ENCODE peak calls at places on chromosomes 3 and 15, in eight cellular contexts. R is progenitor cell of endocrine pancreas, V is GM10248, G is heart right ventricle, Q is MM.1S, E is astrocyte of the spinal cord, J is IMR-90, K is cardiac muscle cell. Z is an unnamed sample.

GRCh38 chr15:27707216-27707710 is 391.9 kb downstream of the OCA2 start:
- DNase-seq in J (no peak), R (no peak), V (no peak), E (no peak), K (no peak), Q (no peak), G (no peak), Z (no peak)

GRCh38 chr3:180615954-180616353 is 14.0 kb downstream of the TTC14 start:
- DNase-seq in E (no peak), K (no peak), R (no peak), J (no peak), G (no peak), Q (no peak), V (no peak), Z (no peak)

GRCh38 chr15:51536965-51537574 is 85.5 kb downstream of the DMXL2 start:
- DNase-seq in V (peak), G (no peak), E (peak), Q (peak), K (peak), J (peak), R (no peak), Z (peak)

GRCh38 chr3:143237036-143237688 is 117.6 kb downstream of the CHST2 start:
- DNase-seq in Q (no peak), K (peak), V (no peak), E (peak), J (no peak), G (no peak), R (no peak), Z (no peak)

GRCh38 chr3:32488609-32489008 is 14.0 kb downstream of the CMTM6 start:
- DNase-seq in V (no peak), R (no peak), J (no peak), K (peak), Q (no peak), E (no peak), G (no peak), Z (no peak)

GRCh38 chr15:71437919-71438318 is 322.6 kb downstream of the THSD4 start:
- DNase-seq in J (no peak), K (no peak), V (no peak), R (no peak), E (no peak), Q (no peak), G (no peak), Z (peak)

GRCh38 chr3:139309880-139310279 is 33.9 kb upstream of the MRPS22 start:
- DNase-seq in E (peak), J (no peak), Q (no peak), R (no peak), K (peak), V (no peak), G (no peak), Z (no peak)

GRCh38 chr3:105997800-105998526 is 129.2 kb upstream of the CBLB start:
- DNase-seq in G (no peak), K (peak), E (peak), J (peak), V (no peak), Q (no peak), R (no peak), Z (peak)

GRCh38 chr3:45923755-45924154 is 19.5 kb upstream of the CXCR6 start:
- DNase-seq in Q (no peak), V (no peak), K (peak), J (peak), E (peak), G (no peak), R (no peak), Z (no peak)

GRCh38 chr3:2452249-2452648 is 353.6 kb downstream of the CNTN4 start:
- DNase-seq in G (no peak), R (no peak), E (no peak), V (no peak), J (no peak), K (no peak), Q (no peak), Z (no peak)

GRCh38 chr3:181210275-181210674 is 220.7 kb upstream of the DNAJC19 start:
- DNase-seq in V (no peak), Q (peak), G (no peak), J (peak), R (no peak), E (peak), K (peak), Z (no peak)

GRCh38 chr15:25092661-25093060 is 137.9 kb downstream of the SNRPN start:
- DNase-seq in G (no peak), E (peak), R (no peak), Q (no peak), V (no peak), K (no peak), J (peak), Z (no peak)

GRCh38 chr15:45891766-45892165 is 256.9 kb downstream of the SQOR start:
- DNase-seq in V (no peak), Q (no peak), R (no peak), G (no peak), K (no peak), E (no peak), J (no peak), Z (no peak)

GRCh38 chr3:8368598-8368997 is 133.0 kb upstream of the LMCD1 start:
- DNase-seq in K (no peak), R (no peak), Q (no peak), E (no peak), V (no peak), J (no peak), G (no peak), Z (no peak)

GRCh38 chr3:186107148-186108105 is 1.5 kb downstream of the ETV5 start:
- DNase-seq in G (peak), J (peak), Q (peak), K (peak), R (peak), V (peak), E (peak), Z (peak)
- TF ChIP-seq CTCF in G (no peak), J (no peak), Q (peak), K (no peak), R (no peak), V (no peak), E (no peak), Z (no peak)

GRCh38 chr15:56813995-56814394 is 80.7 kb upstream of the ZNF280D start:
- DNase-seq in R (no peak), Q (no peak), K (no peak), E (no peak), G (no peak), V (no peak), J (peak), Z (no peak)
- TF ChIP-seq CTCF in R (no peak), Q (no peak), K (no peak), E (no peak), G (no peak), V (no peak), J (no peak), Z (no peak)

DNA sequence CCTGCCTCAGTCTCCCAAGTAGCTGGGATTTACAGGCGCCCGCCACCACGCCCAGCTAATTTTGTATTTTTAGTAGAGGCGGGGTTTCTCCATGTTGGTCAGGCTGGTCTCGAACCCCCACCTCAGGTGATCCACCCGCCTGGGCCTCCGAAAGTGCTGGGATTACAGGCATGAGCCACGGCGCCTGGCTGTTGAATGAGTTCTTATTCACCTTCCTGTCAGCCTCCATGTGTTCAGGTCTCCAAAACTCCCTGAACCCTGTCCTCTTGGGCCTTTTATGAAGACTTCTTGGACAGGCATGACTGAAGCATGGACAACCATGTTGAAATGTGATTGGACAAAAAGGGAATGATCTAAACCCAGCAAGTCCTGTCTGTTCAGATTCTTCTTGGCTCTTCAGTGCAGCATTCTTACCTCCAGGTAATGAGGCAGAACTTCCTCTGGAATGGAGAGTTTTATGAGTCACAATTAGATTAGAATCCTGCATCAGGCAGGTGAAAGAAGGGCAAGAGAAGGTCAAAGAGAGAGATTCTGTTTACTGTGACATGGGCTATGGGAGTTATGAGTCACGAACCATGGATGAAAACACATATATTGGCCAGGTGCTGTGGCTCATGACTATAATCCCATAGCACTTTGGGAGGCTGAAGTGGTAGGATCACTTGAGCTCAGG is 23.1 kb upstream of the EIF4A2 start:
- DNase-seq in E (no peak), J (no peak), V (no peak), G (no peak), Q (no peak), R (no peak), K (no peak), Z (peak)
- TF ChIP-seq CTCF in E (no peak), J (no peak), V (no peak), G (no peak), Q (no peak), R (no peak), K (no peak), Z (no peak)

DNA sequence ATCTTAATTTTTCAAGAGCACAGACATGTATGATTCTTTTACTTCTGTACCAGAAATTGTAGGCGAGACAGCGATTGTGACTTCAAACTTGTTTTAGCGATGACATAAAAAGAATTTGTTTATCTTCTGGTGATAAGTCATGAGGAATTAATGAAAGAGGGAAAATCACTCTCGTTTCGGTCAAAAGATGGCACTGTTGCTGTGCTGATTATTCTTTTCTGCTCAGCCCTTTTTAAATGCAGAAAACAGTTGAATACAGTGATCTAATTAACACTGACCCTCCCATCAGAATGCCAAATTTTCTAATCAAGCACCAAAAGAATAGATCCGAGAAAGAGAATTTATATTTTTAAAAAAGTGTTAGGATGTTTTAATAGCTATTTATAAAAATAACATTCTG is 52.6 kb downstream of the NSUN3 start:
- DNase-seq in E (peak), R (no peak), J (peak), Q (peak), K (peak), V (no peak), G (no peak), Z (no peak)
- TF ChIP-seq CTCF in E (peak), R (peak), J (peak), Q (peak), K (peak), V (peak), G (peak), Z (no peak)

DNA sequence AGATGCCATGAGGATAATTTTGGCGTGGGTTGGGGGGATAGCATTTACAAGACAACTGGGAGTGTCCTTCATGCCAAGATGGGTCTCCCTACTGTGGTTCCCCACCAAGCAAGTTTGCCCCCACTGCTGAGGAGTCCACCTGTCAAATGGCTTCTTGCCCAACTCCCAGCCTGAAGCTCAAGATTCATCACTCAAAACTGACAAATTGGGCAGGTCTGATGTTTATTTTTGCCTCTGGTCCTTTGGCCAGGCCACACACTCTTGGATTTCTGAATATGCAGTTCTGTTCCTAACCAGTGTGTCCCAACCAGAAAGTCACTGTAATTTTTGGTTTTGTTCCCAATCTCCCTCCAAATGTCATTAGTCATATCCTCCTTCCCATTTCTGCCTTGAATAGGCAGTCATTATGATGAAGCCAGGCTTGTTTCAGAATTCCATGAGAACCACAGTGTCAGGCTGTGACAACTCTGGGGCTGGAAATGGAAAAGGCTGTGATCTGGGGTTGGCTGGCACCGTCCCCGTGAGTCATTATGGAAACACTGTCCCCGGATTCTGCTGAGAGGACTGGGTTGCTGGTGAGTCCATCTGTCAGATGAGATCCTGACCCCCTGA is 29.3 kb upstream of the MEF2A start:
- DNase-seq in Q (no peak), R (no peak), K (peak), V (no peak), E (peak), G (peak), J (peak), Z (no peak)
- TF ChIP-seq CTCF in Q (no peak), R (no peak), K (no peak), V (no peak), E (no peak), G (no peak), J (no peak), Z (no peak)

GRCh38 chr3:197224034-197224444 is 74.4 kb downstream of the DLG1 start:
- DNase-seq in V (peak), R (no peak), Q (peak), E (peak), G (no peak), K (peak), J (peak), Z (peak)
- TF ChIP-seq CTCF in V (peak), R (peak), Q (peak), E (peak), G (peak), K (peak), J (peak), Z (peak)

GRCh38 chr15:58056015-58056414 is 9.5 kb downstream of the ALDH1A2 start:
- DNase-seq in G (no peak), V (no peak), K (no peak), R (no peak), E (no peak), Q (no peak), J (no peak), Z (no peak)
- TF ChIP-seq CTCF in G (no peak), V (no peak), K (peak), R (peak), E (peak), Q (no peak), J (no peak), Z (peak)

GRCh38 chr15:42324308-42324707 is 35.0 kb upstream of the CAPN3 start:
- DNase-seq in V (no peak), G (no peak), K (no peak), R (no peak), J (peak), E (no peak), Q (no peak), Z (no peak)

GRCh38 chr15:42314818-42315217 is 41.6 kb upstream of the TMEM87A start:
- DNase-seq in R (no peak), K (no peak), V (no peak), E (no peak), J (no peak), Q (no peak), G (no peak), Z (no peak)

GRCh38 chr15:42313463-42313862 is 40.2 kb upstream of the TMEM87A start:
- DNase-seq in G (no peak), Q (no peak), V (no peak), E (no peak), R (no peak), K (no peak), J (no peak), Z (no peak)

GRCh38 chr15:42315435-42316020 is 42.3 kb upstream of the TMEM87A start:
- DNase-seq in R (no peak), V (no peak), E (no peak), Q (no peak), J (no peak), G (no peak), K (no peak), Z (no peak)

GRCh38 chr15:42319206-42319605 is 40.1 kb upstream of the CAPN3 start:
- DNase-seq in G (no peak), V (no peak), K (no peak), E (no peak), R (no peak), Q (no peak), J (no peak), Z (no peak)
- TF ChIP-seq CTCF in G (no peak), V (no peak), K (no peak), E (no peak), R (no peak), Q (no peak), J (no peak), Z (no peak)

GRCh38 chr3:184526158-184526483 is 35.5 kb upstream of the EPHB3 start:
- DNase-seq in E (no peak), Q (no peak), V (no peak), K (no peak), J (no peak), R (no peak), G (no peak), Z (no peak)
- TF ChIP-seq CTCF in E (peak), Q (no peak), V (no peak), K (no peak), J (no peak), R (peak), G (no peak), Z (no peak)

Z was measured in Calu3.